ENCODE peak calls at places on chromosomes 16 and 17, in eight cellular contexts. K is GM23248; U is cardiac muscle cell; M is CD4-positive, alpha-beta memory T cell; S is gastrocnemius medialis; G is stomach; Q is kidney; R is OCI-LY7. Z is an unnamed sample.
A peak's percentile ranks its signal among the peaks of the same experiment; 100 is the strongest.

GRCh38 chr17:5249615-5250014 is 15.0 kb upstream of the SCIMP start:
- DNase-seq in K (peak; percentile 78), U (peak; percentile 90), M (peak; percentile 67), S (peak; percentile 46), G (peak; percentile 61), Q (no peak), R (peak; percentile 89), Z (no peak)

GRCh38 chr16:68954871-68955635 is 111.7 kb downstream of the TANGO6 start:
- DNase-seq in K (no peak), U (no peak), M (no peak), S (no peak), G (no peak), Q (no peak), R (no peak), Z (no peak)

GRCh38 chr16:73483934-73484712 is 436.2 kb upstream of the ZFHX3 start:
- DNase-seq in K (peak; percentile 4), U (no peak), M (no peak), S (no peak), G (no peak), Q (no peak), R (no peak), Z (no peak)

GRCh38 chr16:3651461-3652372 is 2.8 kb upstream of the DNASE1 start:
- DNase-seq in K (no peak), U (no peak), M (no peak), S (peak; percentile 3), G (peak; percentile 17), Q (peak; percentile 37), R (no peak), Z (no peak)

GRCh38 chr17:54405826-54406225 is 494.8 kb upstream of the TOM1L1 start:
- DNase-seq in K (no peak), U (no peak), M (no peak), S (no peak), G (no peak), Q (no peak), R (no peak), Z (no peak)

GRCh38 chr16:2008631-2009301 is 855 bp downstream of the ZNF598 start:
- DNase-seq in K (peak; percentile 84), U (peak; percentile 58), M (no peak), S (peak; percentile 41), G (no peak), Q (peak; percentile 68), R (peak; percentile 42), Z (no peak)

GRCh38 chr17:82640046-82640445 is 8.2 kb downstream of the WDR45B start:
- DNase-seq in K (no peak), U (no peak), M (no peak), S (no peak), G (no peak), Q (peak; percentile 32), R (no peak), Z (no peak)

GRCh38 chr16:17461951-17462729 is 8.6 kb downstream of the XYLT1 start:
- DNase-seq in K (no peak), U (no peak), M (no peak), S (no peak), G (no peak), Q (no peak), R (peak; percentile 80), Z (no peak)

GRCh38 chr16:85514601-85515318 is 98.4 kb upstream of the GSE1 start:
- DNase-seq in K (peak; percentile 95), U (peak; percentile 92), M (no peak), S (peak; percentile 57), G (peak; percentile 77), Q (peak; percentile 93), R (no peak), Z (peak; percentile 90)

GRCh38 chr17:7213895-7214299 is 5.7 kb downstream of the DLG4 start:
- DNase-seq in K (peak; percentile 86), U (peak; percentile 86), M (no peak), S (no peak), G (peak; percentile 71), Q (no peak), R (peak; percentile 86), Z (no peak)

GRCh38 chr16:34078697-34079096 is 619.3 kb downstream of the TP53TG3F start:
- DNase-seq in K (no peak), U (peak; percentile 54), M (no peak), S (no peak), G (no peak), Q (no peak), R (no peak), Z (no peak)

GRCh38 chr17:44585315-44585714 is 28.0 kb downstream of the FZD2 start:
- DNase-seq in K (no peak), U (no peak), M (no peak), S (no peak), G (no peak), Q (peak; percentile 49), R (no peak), Z (no peak)

GRCh38 chr17:4728124-4728523 is 3.1 kb upstream of the MED11 start:
- DNase-seq in K (no peak), U (peak; percentile 30), M (no peak), S (no peak), G (peak; percentile 72), Q (no peak), R (no peak), Z (no peak)

GRCh38 chr17:66625321-66625767 is 209.6 kb upstream of the CACNG5 start:
- DNase-seq in K (peak; percentile 44), U (peak; percentile 45), M (no peak), S (no peak), G (no peak), Q (no peak), R (peak; percentile 32), Z (no peak)

GRCh38 chr16:64898159-64898558 is 223.7 kb downstream of the CDH11 start:
- DNase-seq in K (no peak), U (no peak), M (no peak), S (no peak), G (no peak), Q (no peak), R (no peak), Z (no peak)

GRCh38 chr16:64900517-64900916 is 221.3 kb downstream of the CDH11 start:
- DNase-seq in K (peak; percentile 64), U (no peak), M (no peak), S (no peak), G (no peak), Q (no peak), R (no peak), Z (no peak)

GRCh38 chr16:64900029-64900428 is 221.8 kb downstream of the CDH11 start:
- DNase-seq in K (no peak), U (no peak), M (no peak), S (no peak), G (no peak), Q (no peak), R (no peak), Z (no peak)
- H3K36me3 ChIP-seq in K (no peaks in the 10 kb centered on the region), U (no peaks in the 10 kb centered on the region), M (no peaks in the 10 kb centered on the region), S (no peaks in the 10 kb centered on the region), G (no peaks in the 10 kb centered on the region), Q (no peaks in the 10 kb centered on the region), R (no peaks in the 10 kb centered on the region), Z (no peaks in the 10 kb centered on the region)

DNA sequence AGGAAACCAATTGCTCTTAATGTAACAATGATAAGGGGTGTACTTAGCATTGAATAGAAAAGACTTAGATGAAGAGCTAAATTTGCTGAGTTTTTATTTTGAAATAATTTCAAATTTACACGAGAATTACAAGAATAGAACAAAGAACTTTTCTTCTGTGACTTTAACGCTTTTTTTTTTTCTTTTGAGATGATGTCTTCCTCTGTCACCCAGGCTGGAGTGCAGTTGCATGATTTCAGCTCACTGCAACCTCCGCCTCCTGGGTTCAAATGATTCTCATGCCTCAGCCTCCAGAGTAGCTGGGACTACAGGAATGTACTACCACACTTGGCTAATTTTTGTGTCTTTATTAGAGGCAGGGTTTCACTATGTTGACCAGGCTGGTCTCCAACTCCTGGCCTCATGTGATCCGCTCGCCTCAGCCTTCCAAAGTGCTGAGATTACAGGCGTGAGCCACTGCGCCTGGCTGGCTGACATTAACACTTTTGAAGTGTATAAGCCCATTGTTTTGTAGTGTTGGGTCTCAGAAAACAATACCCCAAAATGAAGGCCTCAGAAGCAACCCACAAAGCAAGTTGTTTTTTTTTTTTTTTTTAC is 2.1 kb downstream of the TEN1 start:
- DNase-seq in K (peak; percentile 32), U (no peak), M (no peak), S (no peak), G (no peak), Q (no peak), R (no peak), Z (no peak)
- H3K27ac ChIP-seq in K (peak overlapping the region; percentile 99), U (peak overlapping the region; percentile 97), M (no peak overlapping the region), S (no peak overlapping the region), G (peak overlapping the region; percentile 97), Q (no peak overlapping the region), R (no peak overlapping the region), Z (no peak overlapping the region)

GRCh38 chr17:37100231-37100630 is 151.5 kb downstream of the AATF start:
- DNase-seq in K (no peak), U (peak; percentile 17), M (no peak), S (no peak), G (no peak), Q (no peak), R (no peak), Z (no peak)

GRCh38 chr17:37097162-37097561 is 148.4 kb downstream of the AATF start:
- DNase-seq in K (no peak), U (no peak), M (no peak), S (no peak), G (no peak), Q (no peak), R (no peak), Z (no peak)

GRCh38 chr17:37096071-37096470 is 147.3 kb downstream of the AATF start:
- DNase-seq in K (no peak), U (no peak), M (no peak), S (no peak), G (no peak), Q (no peak), R (no peak), Z (no peak)

GRCh38 chr17:37101306-37101705 is 152.6 kb downstream of the AATF start:
- DNase-seq in K (no peak), U (no peak), M (no peak), S (no peak), G (no peak), Q (no peak), R (no peak), Z (no peak)

GRCh38 chr17:37098910-37099664 is 150.3 kb downstream of the AATF start:
- DNase-seq in K (peak; percentile 10), U (no peak), M (no peak), S (no peak), G (no peak), Q (no peak), R (no peak), Z (no peak)
- H3K36me3 ChIP-seq in K (peaks cover 5% of the 10 kb centered on the region), U (peaks cover 4% of the 10 kb centered on the region), M (peaks cover 17% of the 10 kb centered on the region), S (no peaks in the 10 kb centered on the region), G (peaks cover 67% of the 10 kb centered on the region), Q (peaks cover 14% of the 10 kb centered on the region), R (peaks cover 46% of the 10 kb centered on the region), Z (peaks cover 73% of the 10 kb centered on the region)

GRCh38 chr17:76262732-76263344 is 2.3 kb upstream of the UBALD2 start:
- DNase-seq in K (no peak), U (no peak), M (no peak), S (peak; percentile 74), G (peak; percentile 80), Q (peak; percentile 80), R (peak; percentile 85), Z (no peak)

GRCh38 chr17:76261421-76262215 is 3.5 kb upstream of the UBALD2 start:
- DNase-seq in K (no peak), U (no peak), M (no peak), S (peak; percentile 11), G (no peak), Q (peak; percentile 58), R (peak; percentile 86), Z (no peak)

GRCh38 chr17:76260669-76261068 is 4.5 kb upstream of the UBALD2 start:
- DNase-seq in K (no peak), U (no peak), M (no peak), S (no peak), G (no peak), Q (no peak), R (no peak), Z (no peak)

GRCh38 chr17:76263896-76264295 is 1.3 kb upstream of the UBALD2 start:
- DNase-seq in K (no peak), U (no peak), M (no peak), S (no peak), G (no peak), Q (no peak), R (no peak), Z (no peak)

GRCh38 chr17:76260220-76260619 is 4.9 kb upstream of the UBALD2 start:
- DNase-seq in K (no peak), U (no peak), M (no peak), S (no peak), G (no peak), Q (no peak), R (peak; percentile 69), Z (no peak)
- H3K27ac ChIP-seq in K (no peak overlapping the region), U (no peak overlapping the region), M (no peak overlapping the region), S (no peak overlapping the region), G (peak overlapping the region; percentile 94), Q (no peak overlapping the region), R (peak overlapping the region; percentile 42), Z (no peak overlapping the region)